ENCODE peak calls at places on chromosomes 3 and 15, in eight cellular contexts. F is GM10248, X is IMR-90, I is lower lobe of right lung, W is transverse colon, T is neural crest cell, S is fibroblast of the aortic adventitia, E is dorsolateral prefrontal cortex. J is an unnamed sample.

GRCh38 chr3:130648293-130648692 is 98.3 kb downstream of the PIK3R4 start:
- DNase-seq in F (no peak), X (no peak), I (no peak), W (no peak), T (no peak), S (no peak), E (no peak), J (no peak)

GRCh38 chr15:41396111-41396510 is 6.2 kb downstream of the NDUFAF1 start:
- DNase-seq in F (no peak), X (no peak), I (no peak), W (no peak), T (no peak), S (no peak), E (no peak), J (no peak)

GRCh38 chr15:49064884-49065283 is 18.6 kb upstream of the SECISBP2L start:
- DNase-seq in F (no peak), X (no peak), I (no peak), W (no peak), T (no peak), S (peak; percentile 11), E (no peak), J (no peak)

GRCh38 chr15:28942521-28943035 is 56.8 kb downstream of the APBA2 start:
- DNase-seq in F (no peak), X (no peak), I (no peak), W (no peak), T (no peak), S (no peak), E (no peak), J (no peak)

GRCh38 chr3:45597166-45597565 is 2.6 kb downstream of the LIMD1 start:
- DNase-seq in F (no peak), X (peak; percentile 59), I (peak; percentile 36), W (peak; percentile 24), T (no peak), S (peak; percentile 76), E (no peak), J (no peak)

GRCh38 chr3:160665784-160666526 is 11.0 kb upstream of the ARL14 start:
- DNase-seq in F (peak; percentile 31), X (peak; percentile 91), I (no peak), W (peak; percentile 49), T (no peak), S (peak; percentile 71), E (no peak), J (peak; percentile 52)

GRCh38 chr15:29774900-29775299 is 47.4 kb downstream of the TJP1 start:
- DNase-seq in F (no peak), X (peak; percentile 86), I (no peak), W (no peak), T (no peak), S (peak; percentile 71), E (no peak), J (no peak)

GRCh38 chr3:70000563-70001081 is 1.1 kb downstream of the SAMMSON start:
- DNase-seq in F (no peak), X (peak; percentile 20), I (no peak), W (no peak), T (peak; percentile 31), S (no peak), E (peak; percentile 79), J (no peak)

GRCh38 chr3:49803464-49804140 is 541 bp downstream of the INKA1 start:
- DNase-seq in F (peak; percentile 48), X (peak; percentile 39), I (peak; percentile 58), W (peak; percentile 52), T (peak; percentile 44), S (no peak), E (no peak), J (peak; percentile 58)

GRCh38 chr3:123298903-123299302 is 97.2 kb downstream of the SEC22A start:
- DNase-seq in F (no peak), X (no peak), I (no peak), W (no peak), T (no peak), S (peak; percentile 16), E (no peak), J (no peak)

GRCh38 chr15:64216722-64217428 is 54.1 kb upstream of the PPIB start:
- DNase-seq in F (no peak), X (no peak), I (no peak), W (no peak), T (no peak), S (peak; percentile 40), E (no peak), J (no peak)

GRCh38 chr3:171028025-171028778 is 1.7 kb upstream of the SLC2A2 start:
- DNase-seq in F (no peak), X (peak; percentile 92), I (peak; percentile 53), W (peak; percentile 21), T (no peak), S (peak; percentile 96), E (peak; percentile 51), J (no peak)

GRCh38 chr3:127082066-127082465 is 99.2 kb downstream of the PLXNA1 start:
- DNase-seq in F (no peak), X (no peak), I (peak; percentile 12), W (no peak), T (no peak), S (no peak), E (no peak), J (no peak)

GRCh38 chr15:40249477-40250303 is 10.8 kb downstream of the PAK6 start:
- DNase-seq in F (no peak), X (peak; percentile 37), I (peak; percentile 41), W (no peak), T (no peak), S (peak; percentile 41), E (no peak), J (no peak)

GRCh38 chr3:149688122-149688757 is 30.4 kb upstream of the WWTR1 start:
- DNase-seq in F (no peak), X (no peak), I (no peak), W (no peak), T (no peak), S (no peak), E (no peak), J (no peak)

GRCh38 chr3:78907367-78907766 is 860.4 kb downstream of the ROBO1 start:
- DNase-seq in F (no peak), X (peak; percentile 35), I (no peak), W (no peak), T (no peak), S (no peak), E (no peak), J (no peak)

GRCh38 chr3:154129625-154130024 is 8.4 kb downstream of the ARHGEF26 start:
- DNase-seq in F (no peak), X (no peak), I (no peak), W (no peak), T (no peak), S (peak; percentile 41), E (no peak), J (no peak)

GRCh38 chr15:66850078-66850991 is 148.3 kb downstream of the SMAD6 start:
- DNase-seq in F (peak; percentile 6), X (no peak), I (no peak), W (peak; percentile 10), T (no peak), S (no peak), E (no peak), J (no peak)

GRCh38 chr15:78509726-78510312 is 2.4 kb downstream of the HYKK start:
- DNase-seq in F (no peak), X (no peak), I (no peak), W (no peak), T (no peak), S (no peak), E (no peak), J (no peak)

GRCh38 chr3:12141350-12141749 is 17.4 kb downstream of the TIMP4 start:
- DNase-seq in F (no peak), X (no peak), I (no peak), W (no peak), T (no peak), S (no peak), E (no peak), J (no peak)

GRCh38 chr3:81291586-81291985 is 469.9 kb downstream of the GBE1 start:
- DNase-seq in F (no peak), X (no peak), I (no peak), W (no peak), T (no peak), S (no peak), E (no peak), J (no peak)

GRCh38 chr15:101723161-101723873 is 956 bp downstream of the TARS3 start:
- DNase-seq in F (peak; percentile 48), X (peak; percentile 26), I (no peak), W (peak; percentile 54), T (no peak), S (peak; percentile 21), E (no peak), J (peak; percentile 57)

GRCh38 chr15:101724675-101725005 is 367 bp upstream of the TARS3 start:
- DNase-seq in F (no peak), X (no peak), I (no peak), W (no peak), T (no peak), S (no peak), E (no peak), J (no peak)

GRCh38 chr15:101727186-101727585 is 2.9 kb upstream of the TARS3 start:
- DNase-seq in F (no peak), X (no peak), I (no peak), W (no peak), T (no peak), S (no peak), E (no peak), J (no peak)

GRCh38 chr15:101725073-101725472 is 800 bp upstream of the TARS3 start:
- DNase-seq in F (no peak), X (no peak), I (no peak), W (no peak), T (no peak), S (no peak), E (no peak), J (no peak)

GRCh38 chr15:101723874-101724674 is at the start of gene TARS3:
- DNase-seq in F (peak; percentile 97), X (peak; percentile 80), I (peak; percentile 98), W (peak; percentile 98), T (peak; percentile 78), S (peak; percentile 77), E (peak; percentile 96), J (peak; percentile 98)
- TF ChIP-seq CTCF in F (peak; percentile 19), X (peak; percentile 21), I (peak; percentile 19), W (peak; percentile 58), T (peak; percentile 25), S (no peak), E (peak; percentile 14), J (peak; percentile 17)

GRCh38 chr15:33543957-33544356 is 233.2 kb downstream of the RYR3 start:
- DNase-seq in F (no peak), X (no peak), I (no peak), W (no peak), T (no peak), S (no peak), E (no peak), J (no peak)
- TF ChIP-seq CTCF in F (no peak), X (no peak), I (no peak), W (no peak), T (no peak), S (no peak), E (no peak), J (no peak)

DNA sequence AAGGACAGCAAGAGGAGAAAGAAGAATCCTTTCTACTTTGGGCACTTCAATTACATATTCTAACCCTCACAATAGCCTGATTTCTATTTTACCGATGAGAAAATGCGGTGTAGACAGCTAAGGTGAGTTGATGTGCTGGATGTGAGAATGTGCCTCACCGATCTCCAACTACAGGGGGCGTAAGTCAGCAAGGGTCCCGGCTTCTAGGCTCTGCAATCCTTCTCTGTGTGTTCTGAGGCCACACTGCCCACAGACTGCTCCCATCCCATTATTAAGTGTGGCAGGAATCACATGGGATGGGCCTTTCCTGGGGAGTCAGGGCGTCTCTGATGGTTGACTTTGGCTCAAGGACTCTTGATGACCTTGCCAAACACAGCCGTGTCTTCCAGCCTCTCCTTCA is 23.6 kb upstream of the RPL35A start:
- DNase-seq in F (no peak), X (no peak), I (no peak), W (no peak), T (no peak), S (no peak), E (no peak), J (no peak)
- TF ChIP-seq CTCF in F (no peak), X (no peak), I (no peak), W (no peak), T (peak; percentile 46), S (no peak), E (no peak), J (no peak)

GRCh38 chr15:27681038-27681437 is 418.1 kb downstream of the OCA2 start:
- DNase-seq in F (no peak), X (no peak), I (no peak), W (no peak), T (no peak), S (no peak), E (no peak), J (no peak)
- TF ChIP-seq CTCF in F (no peak), X (no peak), I (no peak), W (no peak), T (no peak), S (no peak), E (no peak), J (no peak)

J was measured in GM13976.